ENCODE peak calls at places on chromosomes 4 and X, in seven cellular contexts. V, X, Z, U, E, H and L are unnamed samples.

GRCh38 chr4:79864470-79865190 is 208.4 kb downstream of the ANTXR2 start:
- DNase-seq in V (no peak), X (peak), Z (no peak), U (no peak), E (no peak), H (no peak), L (no peak)

GRCh38 chrX:70360366-70360765 is 62.7 kb upstream of the GDPD2 start:
- DNase-seq in V (no peak), X (no peak), Z (no peak), U (no peak), E (no peak), H (no peak), L (no peak)

GRCh38 chr4:7394184-7394575 is 40.5 kb downstream of the PSAPL1 start:
- DNase-seq in V (no peak), X (no peak), Z (no peak), U (no peak), E (no peak), H (no peak), L (no peak)

GRCh38 chrX:66698273-66699204 is 59.7 kb upstream of the EDA2R start:
- DNase-seq in V (no peak), X (no peak), Z (no peak), U (no peak), E (no peak), H (no peak), L (no peak)

GRCh38 chr4:39729557-39729956 is 31.6 kb downstream of the UBE2K start:
- DNase-seq in V (no peak), X (no peak), Z (no peak), U (no peak), E (no peak), H (no peak), L (no peak)

GRCh38 chr4:98474408-98474844 is 184.0 kb downstream of the TSPAN5 start:
- DNase-seq in V (peak), X (no peak), Z (no peak), U (no peak), E (peak), H (no peak), L (no peak)

GRCh38 chr4:42282081-42282901 is 115.0 kb upstream of the SHISA3 start:
- DNase-seq in V (peak), X (peak), Z (no peak), U (peak), E (peak), H (peak), L (peak)

GRCh38 chrX:71147496-71148277 is 3.0 kb downstream of the NLGN3 start:
- DNase-seq in V (no peak), X (no peak), Z (no peak), U (no peak), E (no peak), H (no peak), L (no peak)

GRCh38 chr4:145694929-145695328 is 15.0 kb downstream of the C4orf51 start:
- DNase-seq in V (no peak), X (peak), Z (no peak), U (no peak), E (no peak), H (no peak), L (no peak)

GRCh38 chr4:94413085-94413685 is 38.6 kb upstream of the PDLIM5 start:
- DNase-seq in V (no peak), X (no peak), Z (no peak), U (no peak), E (no peak), H (no peak), L (no peak)

GRCh38 chrX:10189317-10190268 is 32.8 kb downstream of the CLCN4 start:
- DNase-seq in V (no peak), X (peak), Z (peak), U (peak), E (peak), H (peak), L (peak)

GRCh38 chr4:120055167-120055566 is 11.5 kb downstream of the MAD2L1 start:
- DNase-seq in V (no peak), X (peak), Z (no peak), U (no peak), E (no peak), H (no peak), L (no peak)

GRCh38 chr4:85496146-85496849 is 21.3 kb downstream of the ARHGAP24 start:
- DNase-seq in V (no peak), X (no peak), Z (no peak), U (no peak), E (no peak), H (no peak), L (no peak)

GRCh38 chr4:2742823-2743517 is 13.2 kb downstream of the TNIP2 start:
- DNase-seq in V (no peak), X (no peak), Z (no peak), U (no peak), E (no peak), H (no peak), L (no peak)

GRCh38 chrX:40083979-40084359 is 13.8 kb downstream of the BCOR start:
- DNase-seq in V (no peak), X (no peak), Z (no peak), U (no peak), E (no peak), H (no peak), L (no peak)

GRCh38 chr4:5051210-5051691 is at the start of gene STK32B:
- DNase-seq in V (peak), X (no peak), Z (peak), U (peak), E (peak), H (peak), L (no peak)

GRCh38 chr4:7425171-7425570 is 9.6 kb downstream of the PSAPL1 start:
- DNase-seq in V (no peak), X (no peak), Z (no peak), U (no peak), E (no peak), H (no peak), L (no peak)

GRCh38 chr4:184409911-184410692 is 64.2 kb downstream of the IRF2 start:
- DNase-seq in V (no peak), X (no peak), Z (no peak), U (peak), E (peak), H (no peak), L (no peak)

GRCh38 chrX:151153086-151153485 is 23.3 kb upstream of the GPR50 start:
- DNase-seq in V (peak), X (no peak), Z (peak), U (no peak), E (no peak), H (no peak), L (peak)

GRCh38 chrX:71911023-71911730 is 532 bp downstream of the NHSL2 start:
- DNase-seq in V (no peak), X (no peak), Z (no peak), U (peak), E (peak), H (peak), L (no peak)

GRCh38 chrX:25536307-25536970 is 520.7 kb upstream of the ARX start:
- DNase-seq in V (no peak), X (no peak), Z (no peak), U (no peak), E (no peak), H (no peak), L (no peak)

GRCh38 chr4:126658391-126658790 is 974.4 kb upstream of the INTU start:
- DNase-seq in V (no peak), X (no peak), Z (no peak), U (no peak), E (no peak), H (no peak), L (no peak)

GRCh38 chr4:46856347-46856746 is 52.7 kb downstream of the COX7B2 start:
- DNase-seq in V (no peak), X (no peak), Z (no peak), U (no peak), E (no peak), H (no peak), L (no peak)

GRCh38 chrX:43969504-43970501 is 3.4 kb downstream of the NDP start:
- DNase-seq in V (no peak), X (no peak), Z (no peak), U (no peak), E (no peak), H (no peak), L (peak)

GRCh38 chrX:154827624-154828408 is 6.6 kb downstream of the SMIM9 start:
- DNase-seq in V (no peak), X (no peak), Z (no peak), U (no peak), E (peak), H (no peak), L (no peak)

GRCh38 chrX:119477812-119478232 is 9.6 kb downstream of the SLC25A5 start:
- DNase-seq in V (peak), X (no peak), Z (no peak), U (no peak), E (no peak), H (peak), L (no peak)

GRCh38 chr4:186366326-186366725 is 100.3 kb downstream of the F11 start:
- DNase-seq in V (no peak), X (no peak), Z (no peak), U (no peak), E (no peak), H (no peak), L (no peak)

GRCh38 chrX:70132877-70133302 is 357 bp upstream of the IGBP1 start:
- DNase-seq in V (no peak), X (no peak), Z (no peak), U (no peak), E (no peak), H (no peak), L (no peak)

GRCh38 chrX:126655061-126655460 is 102.4 kb upstream of the DCAF12L1 start:
- DNase-seq in V (no peak), X (no peak), Z (no peak), U (no peak), E (no peak), H (no peak), L (no peak)

GRCh38 chrX:103651374-103651773 is 22.6 kb downstream of the TCEAL1 start:
- DNase-seq in V (no peak), X (no peak), Z (no peak), U (no peak), E (no peak), H (no peak), L (no peak)

GRCh38 chr4:142473218-142473959 is 372.7 kb downstream of the INPP4B start:
- DNase-seq in V (no peak), X (no peak), Z (no peak), U (no peak), E (no peak), H (no peak), L (no peak)

GRCh38 chr4:134470544-134470943 is 269.0 kb upstream of the PABPC4L start:
- DNase-seq in V (no peak), X (peak), Z (no peak), U (no peak), E (peak), H (no peak), L (peak)

GRCh38 chrX:119728487-119728886 is 29.9 kb upstream of the SOWAHD start:
- DNase-seq in V (no peak), X (no peak), Z (no peak), U (no peak), E (no peak), H (peak), L (no peak)